ENCODE peak calls at places on chromosomes 7 and 10, in ten cellular contexts. One of them, this sample, is unnamed.

GRCh38 chr10:102410427-102411073 is 8.0 kb downstream of the PSD start:
- DNase-seq in substantia nigra: no peak
- DNase-seq in GF-D8: no peak
- DNase-seq in D341Med: no peak
- DNase-seq in HTR-8/SVneo: no peak
- DNase-seq in tibial nerve: no peak
- DNase-seq in ecto neural progenitor cell: no peak
- DNase-seq in activated naive CD4-positive, alpha-beta T cell treated with anti-CD3 and anti-CD28 coated beads for 36 hours: peak
- DNase-seq in HCEC 1CT: no peak
- DNase-seq in EH: no peak
- DNase-seq in this sample: no peak

GRCh38 chr7:82235710-82236109 is 207.9 kb downstream of the CACNA2D1 start:
- DNase-seq in tibial nerve: no peak
- DNase-seq in ecto neural progenitor cell: no peak
- DNase-seq in substantia nigra: no peak
- DNase-seq in EH: peak
- DNase-seq in GF-D8: no peak
- DNase-seq in HTR-8/SVneo: no peak
- DNase-seq in HCEC 1CT: peak
- DNase-seq in D341Med: no peak
- DNase-seq in activated naive CD4-positive, alpha-beta T cell treated with anti-CD3 and anti-CD28 coated beads for 36 hours: no peak
- DNase-seq in this sample: no peak

GRCh38 chr7:70764004-70764691 is 367.8 kb upstream of the GALNT17 start:
- DNase-seq in substantia nigra: no peak
- DNase-seq in ecto neural progenitor cell: no peak
- DNase-seq in D341Med: no peak
- DNase-seq in tibial nerve: no peak
- DNase-seq in HCEC 1CT: no peak
- DNase-seq in activated naive CD4-positive, alpha-beta T cell treated with anti-CD3 and anti-CD28 coated beads for 36 hours: peak
- DNase-seq in HTR-8/SVneo: no peak
- DNase-seq in EH: no peak
- DNase-seq in GF-D8: no peak
- DNase-seq in this sample: no peak

GRCh38 chr10:94205370-94205930 is 157.3 kb downstream of the NOC3L start:
- DNase-seq in activated naive CD4-positive, alpha-beta T cell treated with anti-CD3 and anti-CD28 coated beads for 36 hours: no peak
- DNase-seq in EH: peak
- DNase-seq in substantia nigra: no peak
- DNase-seq in HCEC 1CT: peak
- DNase-seq in D341Med: peak
- DNase-seq in ecto neural progenitor cell: no peak
- DNase-seq in GF-D8: no peak
- DNase-seq in HTR-8/SVneo: peak
- DNase-seq in tibial nerve: no peak
- DNase-seq in this sample: no peak

GRCh38 chr10:60810437-60811182 is 32.3 kb downstream of the CDK1 start:
- DNase-seq in GF-D8: no peak
- DNase-seq in tibial nerve: no peak
- DNase-seq in activated naive CD4-positive, alpha-beta T cell treated with anti-CD3 and anti-CD28 coated beads for 36 hours: no peak
- DNase-seq in substantia nigra: no peak
- DNase-seq in D341Med: no peak
- DNase-seq in EH: peak
- DNase-seq in HCEC 1CT: peak
- DNase-seq in HTR-8/SVneo: no peak
- DNase-seq in ecto neural progenitor cell: no peak
- DNase-seq in this sample: no peak

GRCh38 chr10:97708976-97709745 is 4.4 kb upstream of the MARVELD1 start:
- DNase-seq in activated naive CD4-positive, alpha-beta T cell treated with anti-CD3 and anti-CD28 coated beads for 36 hours: peak
- DNase-seq in tibial nerve: peak
- DNase-seq in D341Med: peak
- DNase-seq in EH: peak
- DNase-seq in HCEC 1CT: peak
- DNase-seq in substantia nigra: peak
- DNase-seq in GF-D8: peak
- DNase-seq in ecto neural progenitor cell: peak
- DNase-seq in HTR-8/SVneo: peak
- DNase-seq in this sample: peak

GRCh38 chr10:97773096-97773495 is 1.3 kb upstream of the SFRP5 start:
- DNase-seq in activated naive CD4-positive, alpha-beta T cell treated with anti-CD3 and anti-CD28 coated beads for 36 hours: no peak
- DNase-seq in D341Med: no peak
- DNase-seq in substantia nigra: no peak
- DNase-seq in HTR-8/SVneo: no peak
- DNase-seq in tibial nerve: no peak
- DNase-seq in EH: no peak
- DNase-seq in GF-D8: no peak
- DNase-seq in HCEC 1CT: no peak
- DNase-seq in ecto neural progenitor cell: no peak
- DNase-seq in this sample: no peak

GRCh38 chr10:68560201-68560915 is at the start of gene TET1:
- DNase-seq in GF-D8: no peak
- DNase-seq in HCEC 1CT: peak
- DNase-seq in ecto neural progenitor cell: peak
- DNase-seq in EH: peak
- DNase-seq in HTR-8/SVneo: peak
- DNase-seq in tibial nerve: peak
- DNase-seq in D341Med: peak
- DNase-seq in substantia nigra: peak
- DNase-seq in activated naive CD4-positive, alpha-beta T cell treated with anti-CD3 and anti-CD28 coated beads for 36 hours: peak
- DNase-seq in this sample: peak

GRCh38 chr10:22427890-22428571 is 82.7 kb downstream of the SPAG6 start:
- DNase-seq in HTR-8/SVneo: peak
- DNase-seq in D341Med: peak
- DNase-seq in ecto neural progenitor cell: no peak
- DNase-seq in activated naive CD4-positive, alpha-beta T cell treated with anti-CD3 and anti-CD28 coated beads for 36 hours: no peak
- DNase-seq in substantia nigra: no peak
- DNase-seq in HCEC 1CT: peak
- DNase-seq in EH: peak
- DNase-seq in tibial nerve: no peak
- DNase-seq in GF-D8: no peak
- DNase-seq in this sample: no peak

GRCh38 chr7:17963281-17963680 is 23.0 kb upstream of the SNX13 start:
- DNase-seq in EH: peak
- DNase-seq in activated naive CD4-positive, alpha-beta T cell treated with anti-CD3 and anti-CD28 coated beads for 36 hours: no peak
- DNase-seq in HTR-8/SVneo: no peak
- DNase-seq in tibial nerve: no peak
- DNase-seq in substantia nigra: no peak
- DNase-seq in GF-D8: no peak
- DNase-seq in D341Med: no peak
- DNase-seq in ecto neural progenitor cell: no peak
- DNase-seq in HCEC 1CT: peak
- DNase-seq in this sample: peak

GRCh38 chr10:70943806-70944466 is 55.6 kb upstream of the PCBD1 start:
- DNase-seq in tibial nerve: no peak
- DNase-seq in activated naive CD4-positive, alpha-beta T cell treated with anti-CD3 and anti-CD28 coated beads for 36 hours: no peak
- DNase-seq in EH: no peak
- DNase-seq in GF-D8: no peak
- DNase-seq in substantia nigra: no peak
- DNase-seq in ecto neural progenitor cell: no peak
- DNase-seq in D341Med: no peak
- DNase-seq in HTR-8/SVneo: no peak
- DNase-seq in HCEC 1CT: no peak
- DNase-seq in this sample: no peak

GRCh38 chr10:9625266-9625776 is 1392.4 kb upstream of the CELF2 start:
- DNase-seq in HCEC 1CT: peak
- DNase-seq in ecto neural progenitor cell: no peak
- DNase-seq in HTR-8/SVneo: no peak
- DNase-seq in substantia nigra: no peak
- DNase-seq in tibial nerve: no peak
- DNase-seq in activated naive CD4-positive, alpha-beta T cell treated with anti-CD3 and anti-CD28 coated beads for 36 hours: no peak
- DNase-seq in D341Med: no peak
- DNase-seq in EH: peak
- DNase-seq in GF-D8: no peak
- DNase-seq in this sample: no peak

GRCh38 chr10:82212753-82213152 is 337.8 kb downstream of the NRG3 start:
- DNase-seq in substantia nigra: no peak
- DNase-seq in GF-D8: no peak
- DNase-seq in D341Med: no peak
- DNase-seq in HCEC 1CT: no peak
- DNase-seq in tibial nerve: no peak
- DNase-seq in HTR-8/SVneo: no peak
- DNase-seq in EH: no peak
- DNase-seq in ecto neural progenitor cell: no peak
- DNase-seq in activated naive CD4-positive, alpha-beta T cell treated with anti-CD3 and anti-CD28 coated beads for 36 hours: no peak
- DNase-seq in this sample: no peak

GRCh38 chr10:3716093-3716492 is 68.9 kb downstream of the KLF6 start:
- DNase-seq in HTR-8/SVneo: no peak
- DNase-seq in activated naive CD4-positive, alpha-beta T cell treated with anti-CD3 and anti-CD28 coated beads for 36 hours: no peak
- DNase-seq in GF-D8: no peak
- DNase-seq in ecto neural progenitor cell: no peak
- DNase-seq in HCEC 1CT: no peak
- DNase-seq in tibial nerve: no peak
- DNase-seq in EH: no peak
- DNase-seq in substantia nigra: no peak
- DNase-seq in D341Med: no peak
- DNase-seq in this sample: no peak

GRCh38 chr10:61503051-61503450 is 49.9 kb upstream of the TMEM26 start:
- DNase-seq in EH: peak
- DNase-seq in HCEC 1CT: peak
- DNase-seq in tibial nerve: no peak
- DNase-seq in D341Med: no peak
- DNase-seq in GF-D8: no peak
- DNase-seq in substantia nigra: no peak
- DNase-seq in activated naive CD4-positive, alpha-beta T cell treated with anti-CD3 and anti-CD28 coated beads for 36 hours: no peak
- DNase-seq in ecto neural progenitor cell: no peak
- DNase-seq in HTR-8/SVneo: no peak
- DNase-seq in this sample: no peak

GRCh38 chr10:124561206-124561605 is 99.6 kb downstream of the LHPP start:
- DNase-seq in activated naive CD4-positive, alpha-beta T cell treated with anti-CD3 and anti-CD28 coated beads for 36 hours: no peak
- DNase-seq in EH: no peak
- DNase-seq in GF-D8: no peak
- DNase-seq in HCEC 1CT: no peak
- DNase-seq in D341Med: no peak
- DNase-seq in tibial nerve: no peak
- DNase-seq in substantia nigra: no peak
- DNase-seq in HTR-8/SVneo: no peak
- DNase-seq in ecto neural progenitor cell: no peak
- DNase-seq in this sample: peak

GRCh38 chr7:2830609-2831376 is 13.3 kb downstream of the GNA12 start:
- DNase-seq in EH: no peak
- DNase-seq in activated naive CD4-positive, alpha-beta T cell treated with anti-CD3 and anti-CD28 coated beads for 36 hours: no peak
- DNase-seq in substantia nigra: no peak
- DNase-seq in HCEC 1CT: no peak
- DNase-seq in D341Med: no peak
- DNase-seq in tibial nerve: no peak
- DNase-seq in GF-D8: no peak
- DNase-seq in ecto neural progenitor cell: no peak
- DNase-seq in HTR-8/SVneo: no peak
- DNase-seq in this sample: no peak

GRCh38 chr10:63819753-63820347 is 298.6 kb downstream of the REEP3 start:
- DNase-seq in activated naive CD4-positive, alpha-beta T cell treated with anti-CD3 and anti-CD28 coated beads for 36 hours: peak
- DNase-seq in GF-D8: no peak
- DNase-seq in HCEC 1CT: peak
- DNase-seq in ecto neural progenitor cell: peak
- DNase-seq in EH: peak
- DNase-seq in tibial nerve: peak
- DNase-seq in substantia nigra: peak
- DNase-seq in D341Med: peak
- DNase-seq in HTR-8/SVneo: peak
- DNase-seq in this sample: peak

GRCh38 chr10:110214380-110214826 is 7.0 kb downstream of the MXI1 start:
- DNase-seq in ecto neural progenitor cell: no peak
- DNase-seq in EH: no peak
- DNase-seq in tibial nerve: no peak
- DNase-seq in HTR-8/SVneo: no peak
- DNase-seq in substantia nigra: no peak
- DNase-seq in D341Med: no peak
- DNase-seq in activated naive CD4-positive, alpha-beta T cell treated with anti-CD3 and anti-CD28 coated beads for 36 hours: peak
- DNase-seq in HCEC 1CT: no peak
- DNase-seq in GF-D8: peak
- DNase-seq in this sample: peak

GRCh38 chr10:110480387-110480786 is 17.3 kb upstream of the DUSP5 start:
- DNase-seq in substantia nigra: no peak
- DNase-seq in D341Med: no peak
- DNase-seq in EH: no peak
- DNase-seq in tibial nerve: no peak
- DNase-seq in HTR-8/SVneo: no peak
- DNase-seq in activated naive CD4-positive, alpha-beta T cell treated with anti-CD3 and anti-CD28 coated beads for 36 hours: no peak
- DNase-seq in HCEC 1CT: no peak
- DNase-seq in GF-D8: no peak
- DNase-seq in ecto neural progenitor cell: no peak
- DNase-seq in this sample: no peak

GRCh38 chr10:52729259-52730104 is 43.1 kb downstream of the MBL2 start:
- DNase-seq in HCEC 1CT: peak
- DNase-seq in ecto neural progenitor cell: no peak
- DNase-seq in substantia nigra: no peak
- DNase-seq in tibial nerve: no peak
- DNase-seq in D341Med: no peak
- DNase-seq in GF-D8: no peak
- DNase-seq in HTR-8/SVneo: peak
- DNase-seq in activated naive CD4-positive, alpha-beta T cell treated with anti-CD3 and anti-CD28 coated beads for 36 hours: no peak
- DNase-seq in EH: peak
- DNase-seq in this sample: no peak

GRCh38 chr10:29980084-29980483 is 79.3 kb downstream of the JCAD start:
- DNase-seq in ecto neural progenitor cell: no peak
- DNase-seq in GF-D8: no peak
- DNase-seq in EH: no peak
- DNase-seq in HCEC 1CT: no peak
- DNase-seq in D341Med: no peak
- DNase-seq in tibial nerve: no peak
- DNase-seq in substantia nigra: no peak
- DNase-seq in activated naive CD4-positive, alpha-beta T cell treated with anti-CD3 and anti-CD28 coated beads for 36 hours: no peak
- DNase-seq in HTR-8/SVneo: no peak
- DNase-seq in this sample: no peak

This sample was measured in tibial artery.